ENCODE peak calls at places on chromosomes 13 and 19, in four cellular contexts. T is AG09309, F is GM12865, S is nucleus accumbens. Y is an unnamed sample.

GRCh38 chr13:39600766-39601165 is 2.2 kb downstream of the LHFPL6 start:
- DNase-seq in T (no peak), F (no peak), S (peak; percentile 9), Y (no peak)

GRCh38 chr19:42170715-42171114 is 38.5 kb upstream of the POU2F2 start:
- DNase-seq in T (no peak), F (no peak), S (no peak), Y (no peak)

GRCh38 chr19:38537071-38537847 is 80.5 kb downstream of the MAP4K1 start:
- DNase-seq in T (no peak), F (no peak), S (no peak), Y (no peak)

GRCh38 chr19:44905437-44906160 is at the start of gene APOE:
- DNase-seq in T (no peak), F (no peak), S (peak; percentile 75), Y (no peak)

GRCh38 chr13:79403113-79403512 is 2.9 kb downstream of the RBM26 start:
- DNase-seq in T (no peak), F (no peak), S (no peak), Y (no peak)

GRCh38 chr13:79681069-79681468 is 200.1 kb downstream of the NDFIP2 start:
- DNase-seq in T (no peak), F (no peak), S (no peak), Y (no peak)

GRCh38 chr19:29088761-29089160 is 124.2 kb downstream of the UQCRFS1 start:
- DNase-seq in T (no peak), F (no peak), S (peak; percentile 14), Y (no peak)

GRCh38 chr19:40549007-40549708 is 27.5 kb upstream of the SHKBP1 start:
- DNase-seq in T (no peak), F (peak; percentile 75), S (peak; percentile 79), Y (peak; percentile 92)

GRCh38 chr13:110920038-110920437 is 5.2 kb upstream of the ANKRD10 start:
- DNase-seq in T (no peak), F (peak; percentile 62), S (no peak), Y (no peak)

GRCh38 chr19:19274716-19275115 is 1.6 kb upstream of the TM6SF2 start:
- DNase-seq in T (no peak), F (no peak), S (no peak), Y (peak; percentile 27)

GRCh38 chr13:59531571-59532091 is 632.1 kb downstream of the DIAPH3 start:
- DNase-seq in T (peak; percentile 21), F (no peak), S (peak; percentile 78), Y (no peak)

GRCh38 chr13:98834254-98834960 is 81.9 kb upstream of the SLC15A1 start:
- DNase-seq in T (no peak), F (no peak), S (peak; percentile 4), Y (peak; percentile 58)

GRCh38 chr13:88726075-88726474 is 1054.9 kb downstream of the SLITRK5 start:
- DNase-seq in T (no peak), F (no peak), S (no peak), Y (no peak)

GRCh38 chr19:40279120-40279551 is 6.0 kb downstream of the AKT2 start:
- DNase-seq in T (no peak), F (peak; percentile 30), S (peak; percentile 55), Y (no peak)

GRCh38 chr13:95354680-95355487 is 53.6 kb upstream of the ABCC4 start:
- DNase-seq in T (no peak), F (no peak), S (peak; percentile 9), Y (no peak)